ENCODE peak calls at places on chromosomes 1 and 21, in ten cellular contexts. Z is thoracic aorta, I is AG04450, U is psoas muscle, C is heart left ventricle, X is AG09319, G is spleen, Y is omental fat pad, D is type B pancreatic cell, E is B cell. V is an unnamed sample.

GRCh38 chr1:159774465-159774864 is 6.3 kb upstream of the DUSP23 start:
- DNase-seq in D (no peak), U (no peak), C (no peak), Z (no peak), I (no peak), X (no peak), Y (no peak), G (no peak), E (no peak), V (no peak)

GRCh38 chr1:172906778-172907592 is 143.8 kb downstream of the TNFSF18 start:
- DNase-seq in X (no peak), G (no peak), I (no peak), Y (no peak), C (no peak), U (no peak), E (no peak), D (no peak), Z (no peak), V (no peak)

GRCh38 chr1:24191860-24192259 is 4.8 kb upstream of the IFNLR1 start:
- DNase-seq in Z (no peak), Y (no peak), G (no peak), C (no peak), X (no peak), I (no peak), U (no peak), D (no peak), E (no peak), V (peak; percentile 72)

GRCh38 chr1:99850458-99850974 is 355 bp downstream of the AGL start:
- DNase-seq in C (no peak), I (no peak), Z (no peak), Y (no peak), G (no peak), D (no peak), U (no peak), E (no peak), X (no peak), V (peak; percentile 24)

GRCh38 chr1:246213036-246213435 is 294.0 kb downstream of the SMYD3 start:
- DNase-seq in D (no peak), I (no peak), Z (no peak), G (no peak), X (no peak), U (no peak), C (no peak), Y (no peak), E (no peak), V (no peak)

GRCh38 chr1:30045304-30046090 is 677.9 kb downstream of the MATN1 start:
- DNase-seq in I (no peak), U (no peak), X (no peak), G (peak; percentile 46), E (no peak), C (no peak), Z (no peak), Y (no peak), D (peak; percentile 50), V (no peak)

GRCh38 chr1:94778808-94779207 is 41.3 kb upstream of the SLC44A3 start:
- DNase-seq in C (no peak), E (no peak), G (no peak), Z (no peak), I (no peak), X (no peak), D (no peak), Y (no peak), U (no peak), V (no peak)

GRCh38 chr1:167775178-167775577 is 53.4 kb downstream of the MPZL1 start:
- DNase-seq in I (no peak), X (no peak), U (no peak), G (no peak), C (no peak), D (no peak), Z (no peak), E (no peak), Y (no peak), V (no peak)

GRCh38 chr1:66503841-66504470 is 30.0 kb upstream of the SGIP1 start:
- DNase-seq in C (peak; percentile 39), Z (no peak), U (no peak), I (no peak), E (no peak), Y (no peak), X (no peak), D (no peak), G (no peak), V (peak; percentile 35)

GRCh38 chr21:17859661-17860060 is 40.5 kb upstream of the C21orf91 start:
- DNase-seq in G (no peak), I (no peak), Z (no peak), D (no peak), E (no peak), U (no peak), C (no peak), Y (no peak), X (no peak), V (no peak)

GRCh38 chr1:27785763-27786162 is 12.7 kb downstream of the STX12 start:
- DNase-seq in D (no peak), I (no peak), E (no peak), U (no peak), G (no peak), Z (no peak), X (no peak), Y (no peak), C (no peak), V (no peak)

GRCh38 chr1:87024936-87025537 is 110.6 kb downstream of the HS2ST1 start:
- DNase-seq in X (peak; percentile 2), I (no peak), E (no peak), Y (no peak), D (no peak), G (no peak), C (no peak), U (no peak), Z (no peak), V (peak; percentile 25)

GRCh38 chr1:71170925-71171324 is 90.1 kb upstream of the ZRANB2 start:
- DNase-seq in X (no peak), D (no peak), U (no peak), G (no peak), Y (no peak), Z (no peak), C (no peak), I (no peak), E (no peak), V (no peak)

GRCh38 chr1:24949331-24949881 is 19.3 kb upstream of the RUNX3 start:
- DNase-seq in C (no peak), E (no peak), G (no peak), Y (no peak), Z (no peak), D (no peak), U (no peak), I (peak; percentile 10), X (no peak), V (peak; percentile 59)

GRCh38 chr1:101043776-101044175 is 18.2 kb upstream of the DPH5 start:
- DNase-seq in D (no peak), Z (no peak), C (no peak), Y (no peak), G (no peak), U (no peak), E (no peak), I (no peak), X (no peak), V (no peak)
- TF ChIP-seq CTCF in D (no peak), Z (no peak), C (no peak), Y (no peak), G (no peak), U (no peak), E (no peak), I (no peak), X (peak; percentile 19), V (no peak)

DNA sequence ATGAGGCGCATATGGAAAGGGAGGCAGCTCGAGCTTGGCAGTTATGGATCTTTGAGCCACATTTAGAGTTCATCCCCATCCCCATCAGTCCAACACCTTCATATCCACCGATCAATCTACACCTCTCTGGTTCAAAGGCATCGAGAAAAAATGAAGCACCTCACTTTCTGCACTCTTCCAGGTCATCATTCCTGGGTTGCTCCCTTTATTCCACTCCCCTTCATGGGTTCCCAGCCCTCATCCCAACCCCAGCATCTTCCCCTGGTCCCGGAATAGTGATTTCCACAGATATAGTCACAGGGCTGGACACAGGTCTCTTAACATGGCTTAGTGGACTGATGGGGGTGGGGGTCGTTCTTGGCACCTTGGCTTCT is 354 bp downstream of the HAPLN2 start:
- DNase-seq in C (no peak), Y (no peak), D (no peak), Z (no peak), X (no peak), U (no peak), E (no peak), G (no peak), I (no peak), V (no peak)
- TF ChIP-seq CTCF in C (no peak), Y (no peak), D (no peak), Z (no peak), X (no peak), U (no peak), E (no peak), G (no peak), I (no peak), V (no peak)

DNA sequence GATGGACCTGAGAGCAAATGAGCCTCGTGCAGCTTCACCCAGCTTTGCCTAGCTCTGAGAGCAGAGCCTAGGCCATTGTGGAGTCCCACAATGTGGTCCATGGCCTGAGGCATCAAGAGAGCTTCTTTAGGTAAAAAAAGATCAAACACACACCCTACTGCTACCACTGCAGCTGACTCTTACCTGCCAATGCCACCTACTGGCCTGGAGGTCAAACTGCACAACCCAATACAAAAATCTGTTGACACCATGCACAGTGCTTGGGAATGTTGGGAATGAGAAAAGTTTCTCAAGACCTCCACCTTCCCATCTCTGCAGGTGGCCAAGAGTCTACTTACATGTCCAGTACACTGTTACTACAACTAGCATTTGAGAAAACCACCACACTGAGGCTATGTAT is 60.6 kb downstream of the UCHL5 start:
- DNase-seq in U (no peak), Y (no peak), G (no peak), I (no peak), X (no peak), Z (no peak), D (no peak), C (no peak), E (no peak), V (no peak)
- TF ChIP-seq CTCF in U (no peak), Y (no peak), G (peak; percentile 17), I (peak; percentile 9), X (no peak), Z (peak; percentile 23), D (peak; percentile 37), C (no peak), E (peak; percentile 20), V (no peak)

GRCh38 chr1:89809556-89809955 is 11.3 kb upstream of the LRRC8D start:
- DNase-seq in C (no peak), U (no peak), D (no peak), G (no peak), Z (no peak), E (no peak), Y (no peak), X (no peak), I (no peak), V (no peak)

GRCh38 chr1:89810302-89810701 is 10.5 kb upstream of the LRRC8D start:
- DNase-seq in G (no peak), I (no peak), Z (no peak), C (no peak), U (no peak), D (no peak), E (no peak), Y (no peak), X (no peak), V (no peak)

GRCh38 chr1:89808429-89809117 is 12.3 kb upstream of the LRRC8D start:
- DNase-seq in I (no peak), X (no peak), C (no peak), G (no peak), Z (no peak), D (no peak), E (no peak), Y (no peak), U (no peak), V (no peak)

GRCh38 chr1:89812992-89813391 is 7.8 kb upstream of the LRRC8D start:
- DNase-seq in E (no peak), U (no peak), Z (no peak), G (no peak), D (no peak), I (no peak), Y (no peak), X (no peak), C (no peak), V (no peak)

GRCh38 chr1:89810880-89811279 is 10.0 kb upstream of the LRRC8D start:
- DNase-seq in E (no peak), X (no peak), I (no peak), U (no peak), Y (no peak), Z (no peak), D (no peak), C (no peak), G (no peak), V (no peak)
- TF ChIP-seq CTCF in E (no peak), X (no peak), I (no peak), U (no peak), Y (no peak), Z (no peak), D (no peak), C (no peak), G (no peak), V (no peak)